ENCODE peak calls at places on chromosome 2, in six cellular contexts. Q, Y, X, H, W and L are unnamed samples.

GRCh38 chr2:8494589-8494988 is 187.3 kb upstream of the ID2 start:
- DNase-seq in Q (no peak), Y (peak; percentile 66), X (peak; percentile 75), H (no peak), W (no peak), L (no peak)

GRCh38 chr2:9735335-9735734 is 104.5 kb upstream of the YWHAQ start:
- DNase-seq in Q (no peak), Y (no peak), X (no peak), H (no peak), W (no peak), L (no peak)

GRCh38 chr2:238247002-238247822 is 7.4 kb upstream of the HES6 start:
- DNase-seq in Q (peak; percentile 29), Y (no peak), X (no peak), H (no peak), W (no peak), L (no peak)

GRCh38 chr2:131010566-131010965 is 82.7 kb downstream of the FAM168B start:
- DNase-seq in Q (peak; percentile 16), Y (no peak), X (no peak), H (no peak), W (no peak), L (no peak)

GRCh38 chr2:101546376-101547058 is 71.6 kb upstream of the RFX8 start:
- DNase-seq in Q (no peak), Y (no peak), X (no peak), H (no peak), W (no peak), L (no peak)

GRCh38 chr2:236558999-236559978 is 10.3 kb upstream of the ACKR3 start:
- DNase-seq in Q (no peak), Y (no peak), X (no peak), H (no peak), W (no peak), L (no peak)

GRCh38 chr2:212677466-212677865 is 138.9 kb upstream of the ERBB4 start:
- DNase-seq in Q (no peak), Y (no peak), X (no peak), H (no peak), W (no peak), L (no peak)

GRCh38 chr2:138630164-138630563 is 128.6 kb downstream of the SPOPL start:
- DNase-seq in Q (no peak), Y (no peak), X (no peak), H (no peak), W (no peak), L (peak; percentile 89)

GRCh38 chr2:12686708-12687107 is 30.0 kb upstream of the TRIB2 start:
- DNase-seq in Q (no peak), Y (no peak), X (no peak), H (no peak), W (no peak), L (no peak)

GRCh38 chr2:199442173-199442572 is 15.6 kb downstream of the SATB2 start:
- DNase-seq in Q (no peak), Y (no peak), X (no peak), H (no peak), W (no peak), L (no peak)

GRCh38 chr2:201546576-201546975 is 95.0 kb downstream of the STRADB start:
- DNase-seq in Q (no peak), Y (no peak), X (no peak), H (no peak), W (no peak), L (peak; percentile 11)

GRCh38 chr2:168781191-168781818 is 21.1 kb upstream of the NOSTRIN start:
- DNase-seq in Q (no peak), Y (no peak), X (no peak), H (no peak), W (no peak), L (no peak)

DNA sequence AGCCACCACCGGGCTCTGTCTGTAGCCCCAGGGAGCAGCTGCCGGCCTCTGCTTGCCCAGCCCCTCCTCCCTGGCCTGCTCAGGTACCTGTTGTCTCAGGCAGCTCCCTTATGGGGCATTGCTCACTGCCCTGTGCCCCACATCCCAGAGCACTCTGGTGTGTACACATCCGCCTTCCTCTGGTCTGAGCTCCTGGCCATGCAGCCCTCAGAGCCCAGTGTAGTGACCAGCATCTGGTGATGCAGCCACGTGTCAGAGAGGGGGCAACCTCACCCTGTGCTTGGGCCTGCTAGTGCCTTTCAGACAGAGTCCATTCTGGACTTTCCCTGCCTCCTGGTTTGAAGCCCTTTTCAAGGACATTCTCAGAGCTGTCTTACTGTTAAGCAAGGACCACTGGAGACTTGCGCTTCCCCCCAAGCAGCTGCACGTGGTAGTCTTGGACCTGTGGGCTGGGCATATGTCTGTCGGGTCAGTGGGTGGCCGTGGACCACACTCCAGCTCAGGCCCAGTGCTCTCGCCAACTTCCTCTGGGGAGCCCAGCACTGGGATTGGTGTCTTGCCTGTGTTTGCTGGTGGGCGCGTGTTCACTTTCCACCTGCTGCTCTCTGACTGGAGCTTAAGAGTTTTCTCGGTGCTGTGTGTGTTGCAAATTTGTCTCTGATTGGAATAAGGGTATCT is 30.7 kb downstream of the DGKD start:
- DNase-seq in Q (no peak), Y (no peak), X (no peak), H (no peak), W (no peak), L (no peak)
- H3K4me1 ChIP-seq in Q (no peaks in the 10 kb centered on the region), Y (peaks cover 38% of the 10 kb centered on the region), X (no peaks in the 10 kb centered on the region), H (peaks cover 9% of the 10 kb centered on the region), W (peaks cover 49% of the 10 kb centered on the region), L (peaks cover 21% of the 10 kb centered on the region)

GRCh38 chr2:231069379-231070054 is 12.8 kb downstream of the PSMD1 start:
- DNase-seq in Q (peak; percentile 64), Y (no peak), X (no peak), H (no peak), W (no peak), L (no peak)

GRCh38 chr2:231065966-231066365 is 9.3 kb downstream of the PSMD1 start:
- DNase-seq in Q (no peak), Y (no peak), X (no peak), H (no peak), W (no peak), L (no peak)

GRCh38 chr2:231062776-231063175 is 6.1 kb downstream of the PSMD1 start:
- DNase-seq in Q (no peak), Y (no peak), X (no peak), H (no peak), W (no peak), L (no peak)

DNA sequence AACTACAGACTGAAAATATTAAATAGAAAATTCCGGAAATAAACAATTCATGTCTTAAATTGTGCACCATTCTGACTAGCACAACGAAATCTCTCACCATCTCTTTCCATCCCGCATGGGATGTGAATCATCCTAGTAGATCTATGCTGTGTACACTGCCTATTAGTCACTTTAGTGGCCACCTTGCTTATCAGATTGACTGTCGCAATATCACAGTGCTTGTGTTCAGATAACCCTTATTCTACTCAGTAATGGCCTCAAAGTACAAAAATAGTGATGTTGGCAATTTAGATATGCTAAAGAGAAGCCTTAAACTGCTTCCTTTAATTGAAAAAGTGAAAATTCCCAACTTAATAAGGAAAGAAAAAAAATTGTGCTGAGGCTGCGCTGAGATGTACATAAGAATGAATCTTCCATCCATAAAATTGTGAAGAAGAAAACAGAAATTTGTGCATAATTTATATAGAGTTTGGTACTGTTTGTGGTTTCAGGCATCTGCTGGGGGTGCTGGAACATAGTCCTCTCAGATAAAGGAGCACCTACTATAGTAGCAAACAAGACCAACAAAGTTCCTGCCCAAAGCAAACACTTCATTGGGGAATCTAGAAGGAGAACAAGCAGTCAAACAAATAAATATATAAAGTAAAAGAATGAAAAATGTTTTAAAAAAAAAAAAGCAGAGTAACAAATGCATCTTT is 12.0 kb downstream of the PSMD1 start:
- DNase-seq in Q (peak; percentile 87), Y (no peak), X (no peak), H (no peak), W (no peak), L (no peak)
- H3K4me1 ChIP-seq in Q (no peaks in the 10 kb centered on the region), Y (no peaks in the 10 kb centered on the region), X (no peaks in the 10 kb centered on the region), H (no peaks in the 10 kb centered on the region), W (no peaks in the 10 kb centered on the region), L (no peaks in the 10 kb centered on the region)

GRCh38 chr2:40034801-40035200 is 255.7 kb upstream of the THUMPD2 start:
- DNase-seq in Q (no peak), Y (no peak), X (no peak), H (no peak), W (no peak), L (no peak)
- H3K4me1 ChIP-seq in Q (no peaks in the 10 kb centered on the region), Y (no peaks in the 10 kb centered on the region), X (no peaks in the 10 kb centered on the region), H (no peaks in the 10 kb centered on the region), W (no peaks in the 10 kb centered on the region), L (no peaks in the 10 kb centered on the region)

DNA sequence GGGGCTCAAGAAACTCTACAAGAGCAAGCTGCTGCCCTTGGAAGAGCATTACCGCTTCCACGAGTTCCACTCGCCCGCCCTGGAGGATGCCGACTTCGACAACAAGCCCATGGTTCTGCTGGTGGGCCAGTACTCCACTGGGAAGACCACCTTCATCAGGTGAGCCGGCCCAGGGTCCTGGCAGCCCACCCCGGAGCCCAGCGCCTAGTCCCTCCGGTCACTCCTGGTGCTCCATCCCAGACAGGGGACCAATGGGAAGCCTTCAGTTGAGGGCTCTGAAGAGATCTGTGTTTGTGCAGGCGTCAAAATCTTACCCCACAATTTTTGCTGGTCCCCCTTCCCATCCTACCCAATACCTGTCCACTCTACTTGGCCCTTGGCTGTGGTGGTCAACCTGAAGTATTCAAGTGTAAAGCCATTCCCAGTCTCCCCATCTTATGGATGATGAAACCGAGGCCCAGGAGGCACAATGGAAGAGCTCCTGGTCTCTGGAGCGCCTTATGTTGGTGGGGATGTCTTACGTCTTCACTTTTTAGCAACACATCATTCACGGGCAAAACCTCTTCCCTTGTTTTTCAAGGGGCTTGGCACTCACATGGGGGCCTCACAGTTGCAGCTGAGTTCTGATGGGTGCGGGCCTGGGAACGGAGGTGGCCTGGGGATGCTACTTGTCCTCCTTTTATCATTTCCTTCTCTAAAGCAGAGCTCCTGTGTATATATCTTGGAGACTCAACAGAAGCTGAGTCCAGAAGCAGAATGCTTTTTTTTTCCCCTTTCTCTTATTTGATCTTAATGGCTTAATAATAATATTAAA is 945 bp downstream of the EHD3 start:
- DNase-seq in Q (no peak), Y (no peak), X (peak; percentile 14), H (no peak), W (no peak), L (no peak)
- H3K4me1 ChIP-seq in Q (peaks cover 4% of the 10 kb centered on the region), Y (peaks cover 57% of the 10 kb centered on the region), X (no peaks in the 10 kb centered on the region), H (no peaks in the 10 kb centered on the region), W (peaks cover 74% of the 10 kb centered on the region), L (no peaks in the 10 kb centered on the region)

GRCh38 chr2:163778045-163778753 is 42.4 kb upstream of the FIGN start:
- DNase-seq in Q (no peak), Y (no peak), X (no peak), H (peak; percentile 25), W (no peak), L (peak; percentile 6)
- H3K4me1 ChIP-seq in Q (no peaks in the 10 kb centered on the region), Y (peaks cover 3% of the 10 kb centered on the region), X (no peaks in the 10 kb centered on the region), H (no peaks in the 10 kb centered on the region), W (peaks cover 39% of the 10 kb centered on the region), L (peaks cover 11% of the 10 kb centered on the region)

DNA sequence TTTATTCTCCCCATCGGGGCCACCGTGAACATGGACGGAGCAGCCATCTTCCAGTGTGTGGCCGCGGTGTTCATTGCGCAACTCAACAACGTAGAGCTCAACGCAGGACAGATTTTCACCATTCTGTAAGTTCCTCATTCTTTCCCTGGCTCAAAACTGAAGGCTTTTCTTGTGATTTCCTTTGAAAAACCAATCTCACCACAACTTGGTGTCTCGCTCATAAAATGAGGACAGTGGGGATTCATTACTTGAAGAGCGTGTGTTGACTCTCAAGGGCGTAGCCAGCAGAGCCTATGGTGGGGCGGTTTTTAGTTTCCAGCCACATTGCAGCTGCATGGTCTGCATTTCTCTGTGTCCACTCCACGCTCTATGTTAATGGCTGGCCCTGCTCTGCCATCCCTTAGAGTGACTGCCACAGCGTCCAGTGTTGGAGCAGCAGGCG is 29.0 kb downstream of the SLC1A4 start:
- DNase-seq in Q (no peak), Y (no peak), X (no peak), H (no peak), W (no peak), L (no peak)
- H3K4me1 ChIP-seq in Q (no peaks in the 10 kb centered on the region), Y (peaks cover 6% of the 10 kb centered on the region), X (no peaks in the 10 kb centered on the region), H (no peaks in the 10 kb centered on the region), W (peaks cover 30% of the 10 kb centered on the region), L (no peaks in the 10 kb centered on the region)

GRCh38 chr2:172556284-172557033 is 569 bp downstream of the PDK1 start:
- DNase-seq in Q (peak; percentile 60), Y (peak; percentile 79), X (peak; percentile 74), H (peak; percentile 35), W (peak; percentile 13), L (peak; percentile 66)
- H3K4me1 ChIP-seq in Q (no peaks in the 10 kb centered on the region), Y (peaks cover 34% of the 10 kb centered on the region), X (no peaks in the 10 kb centered on the region), H (no peaks in the 10 kb centered on the region), W (peaks cover 36% of the 10 kb centered on the region), L (peaks cover 8% of the 10 kb centered on the region)